ENCODE peak calls at places on chromosomes 11 and 22, in eight cellular contexts. H is lower lobe of right lung, D is dorsolateral prefrontal cortex, G is adrenal gland, K is GM12878, N is coronary artery, I is GM10248, V is fibroblast of the aortic adventitia. Z is an unnamed sample.
A peak's percentile ranks its signal among the peaks of the same experiment; 100 is the strongest.

GRCh38 chr11:77131560-77131959 is 3.5 kb downstream of the MYO7A start:
- DNase-seq in K (no peak), N (no peak), G (no peak), D (no peak), I (no peak), H (no peak), V (peak; percentile 28), Z (no peak)

GRCh38 chr11:33383075-33383919 is 126.1 kb downstream of the HIPK3 start:
- DNase-seq in D (no peak), N (no peak), G (no peak), I (no peak), V (no peak), H (no peak), K (peak; percentile 33), Z (no peak)

GRCh38 chr11:62921201-62921572 is at the start of gene CHRM1:
- DNase-seq in V (no peak), D (peak; percentile 80), N (no peak), H (no peak), I (no peak), G (no peak), K (no peak), Z (no peak)

GRCh38 chr11:12800032-12800671 is 125.9 kb downstream of the TEAD1 start:
- DNase-seq in D (no peak), N (no peak), H (no peak), K (no peak), I (no peak), V (peak; percentile 62), G (peak; percentile 28), Z (no peak)

GRCh38 chr22:32545801-32546200 is 71.2 kb downstream of the FBXO7 start:
- DNase-seq in D (no peak), V (peak; percentile 9), G (peak; percentile 49), K (no peak), H (no peak), N (no peak), I (no peak), Z (no peak)

GRCh38 chr11:123268118-123268517 is 73.1 kb upstream of the CLMP start:
- DNase-seq in D (no peak), K (no peak), N (no peak), V (no peak), G (no peak), H (no peak), I (no peak), Z (no peak)

GRCh38 chr22:29369460-29369859 is 18.9 kb downstream of the AP1B1 start:
- DNase-seq in K (no peak), I (no peak), N (no peak), V (peak; percentile 80), D (peak; percentile 78), H (peak; percentile 65), G (peak; percentile 88), Z (no peak)

GRCh38 chr11:61369372-61370348 is 7.5 kb downstream of the TMEM138 start:
- DNase-seq in K (peak; percentile 77), I (peak; percentile 34), V (peak; percentile 99), D (no peak), N (no peak), G (peak; percentile 95), H (no peak), Z (no peak)

GRCh38 chr11:2213890-2214526 is 42.4 kb upstream of the TH start:
- DNase-seq in K (no peak), V (no peak), D (no peak), H (no peak), N (no peak), I (no peak), G (no peak), Z (peak; percentile 16)

GRCh38 chr11:126949066-126949945 is 51.3 kb downstream of the KIRREL3 start:
- DNase-seq in V (no peak), N (no peak), I (no peak), K (no peak), D (peak; percentile 76), H (no peak), G (no peak), Z (no peak)

GRCh38 chr22:25651332-25651731 is 86.9 kb downstream of the GRK3 start:
- DNase-seq in G (no peak), H (no peak), I (no peak), N (no peak), V (no peak), K (no peak), D (no peak), Z (no peak)

GRCh38 chr11:110349109-110349996 is 52.9 kb upstream of the RDX start:
- DNase-seq in I (peak; percentile 64), N (no peak), G (peak; percentile 37), V (no peak), D (no peak), K (peak; percentile 94), H (no peak), Z (peak; percentile 65)

DNA sequence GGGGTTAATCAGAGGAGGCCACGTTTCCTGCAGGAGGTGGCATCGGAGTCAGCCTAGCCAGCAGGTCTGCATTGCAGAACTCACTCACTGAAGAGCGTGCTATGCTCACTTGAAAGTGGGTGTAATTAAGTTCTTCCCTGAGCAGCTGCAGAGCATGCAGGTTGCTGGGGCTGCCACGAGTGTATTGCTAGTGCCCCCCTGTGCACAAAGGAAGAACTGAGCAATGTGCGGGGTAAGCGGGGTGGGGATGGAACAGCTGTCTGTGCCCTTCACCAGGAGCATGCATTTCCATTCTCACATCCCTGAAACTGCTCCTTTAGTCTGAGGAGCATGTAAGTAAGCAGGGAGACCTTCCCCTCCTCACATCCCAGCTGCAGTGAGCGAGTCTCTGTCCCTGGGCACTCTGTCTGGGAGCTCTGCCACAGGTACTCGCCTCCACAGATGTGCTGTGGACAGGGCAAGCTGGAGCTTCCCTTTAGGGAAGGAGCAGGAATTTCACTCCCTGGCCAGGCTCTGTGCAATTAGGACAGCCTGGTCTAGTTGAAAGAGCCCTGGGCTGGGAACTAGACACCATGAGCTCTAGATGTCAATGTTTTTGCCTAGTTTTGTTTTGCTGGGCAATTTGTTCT is 1031.8 kb downstream of the NTM start:
- DNase-seq in K (peak; percentile 24), H (no peak), G (peak; percentile 4), N (no peak), D (peak; percentile 69), V (peak; percentile 42), I (peak; percentile 54), Z (peak; percentile 64)
- TF ChIP-seq CTCF in K (peak; percentile 82), H (no peak), G (peak; percentile 3), N (no peak), D (peak; percentile 73), V (peak; percentile 54), I (peak; percentile 54), Z (peak; percentile 35)

GRCh38 chr11:64649304-64649703 is 58.3 kb downstream of the SLC22A12 start:
- DNase-seq in K (no peak), D (no peak), H (no peak), G (peak; percentile 29), N (no peak), I (no peak), V (peak; percentile 33), Z (no peak)
- TF ChIP-seq CTCF in K (peak; percentile 47), D (peak; percentile 59), H (peak; percentile 26), G (peak; percentile 45), N (no peak), I (peak; percentile 44), V (peak; percentile 52), Z (peak; percentile 27)

GRCh38 chr22:17349172-17349571 is 20.1 kb upstream of the CECR2 start:
- DNase-seq in N (no peak), D (no peak), V (no peak), I (no peak), G (no peak), K (no peak), H (no peak), Z (no peak)

GRCh38 chr22:17348464-17349103 is 20.7 kb upstream of the CECR2 start:
- DNase-seq in N (no peak), G (no peak), I (no peak), V (no peak), D (no peak), H (no peak), K (no peak), Z (no peak)

GRCh38 chr22:17347724-17348123 is 21.5 kb upstream of the CECR2 start:
- DNase-seq in H (no peak), D (no peak), V (no peak), I (no peak), N (no peak), G (no peak), K (no peak), Z (no peak)

GRCh38 chr22:17352798-17353197 is 16.5 kb upstream of the CECR2 start:
- DNase-seq in D (no peak), G (no peak), N (no peak), V (no peak), I (no peak), H (no peak), K (no peak), Z (no peak)

DNA sequence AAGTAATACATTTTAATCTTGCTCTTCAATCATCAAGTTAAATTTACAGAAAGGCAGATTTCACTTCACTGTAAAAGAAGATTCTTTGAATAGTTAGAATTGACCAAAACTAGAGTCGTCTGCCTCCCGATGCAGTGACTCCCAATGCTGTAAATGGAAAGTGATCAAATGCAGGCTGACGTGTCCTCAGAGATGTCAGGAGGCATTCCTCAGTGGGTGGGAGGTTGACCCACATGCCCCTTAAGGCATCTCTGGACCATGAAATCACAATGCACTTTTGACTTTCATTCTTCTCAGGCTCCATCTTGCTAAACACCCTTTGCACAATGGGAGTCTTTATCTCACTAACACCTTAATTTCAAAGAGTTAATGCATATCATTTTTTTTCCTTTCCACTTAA is 19.0 kb upstream of the CECR2 start:
- DNase-seq in D (no peak), H (no peak), V (no peak), G (no peak), I (no peak), K (no peak), N (no peak), Z (no peak)
- TF ChIP-seq CTCF in D (no peak), H (no peak), V (no peak), G (no peak), I (no peak), K (no peak), N (no peak), Z (no peak)

DNA sequence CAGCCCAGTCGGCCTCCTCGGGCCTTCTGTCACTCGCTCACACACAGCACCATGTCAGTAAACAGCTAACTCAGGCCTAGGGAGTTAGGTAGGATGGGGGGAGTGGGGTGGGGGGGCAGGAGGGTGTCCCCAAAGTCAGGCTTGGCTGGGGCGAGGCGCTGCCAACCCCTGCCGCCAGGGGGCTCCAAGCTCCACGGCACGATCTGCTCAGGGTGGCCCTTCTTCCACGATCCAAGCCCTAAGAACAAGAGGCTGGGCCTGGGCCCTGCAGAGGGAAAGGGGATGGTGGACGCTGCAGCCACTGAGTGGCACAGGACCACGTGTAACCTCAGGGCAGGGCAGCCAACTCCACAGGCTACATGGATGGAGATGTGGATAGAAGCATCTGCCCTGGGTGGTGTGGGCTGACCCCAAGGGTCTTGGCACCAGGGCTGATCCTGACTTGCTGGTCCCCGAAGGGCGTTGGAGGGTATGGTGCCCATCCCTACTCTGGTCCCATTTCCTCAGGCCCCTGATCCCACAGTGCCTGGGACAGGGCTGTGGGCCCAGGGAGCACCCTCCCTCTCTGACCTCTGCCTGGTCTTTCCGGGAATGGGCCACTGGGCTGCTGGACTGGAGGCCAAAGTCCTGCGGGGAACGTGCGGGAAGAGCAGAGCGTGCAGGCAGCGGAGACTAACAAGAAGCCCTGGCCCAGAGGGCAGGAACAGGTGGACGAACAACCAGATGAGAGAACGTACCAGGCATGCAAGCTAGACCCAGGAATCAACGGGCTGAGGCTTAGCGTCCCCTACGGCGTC is 29.1 kb upstream of the TXNRD2 start:
- DNase-seq in H (peak; percentile 81), G (peak; percentile 78), N (no peak), V (peak; percentile 62), I (peak; percentile 88), K (no peak), D (peak; percentile 66), Z (peak; percentile 91)
- TF ChIP-seq CTCF in H (peak; percentile 96), G (peak; percentile 97), N (peak; percentile 97), V (peak; percentile 94), I (peak; percentile 95), K (peak; percentile 88), D (peak; percentile 93), Z (peak; percentile 89)

GRCh38 chr11:11400635-11401232 is 47.7 kb upstream of the CSNK2A3 start:
- DNase-seq in K (no peak), D (no peak), G (peak; percentile 16), N (no peak), I (peak; percentile 30), V (no peak), H (no peak), Z (peak; percentile 23)
- TF ChIP-seq CTCF in K (peak; percentile 19), D (peak; percentile 37), G (peak; percentile 12), N (no peak), I (no peak), V (no peak), H (no peak), Z (no peak)